ENCODE peak calls at places on chromosomes 5 and 9, in six cellular contexts. One of them, this sample, is unnamed.

GRCh38 chr5:181114844-181115778 is 15.9 kb downstream of the OR2V1 start:
- DNase-seq in C1 segment of cervical spinal cord: no peak
- DNase-seq in left ventricle myocardium superior: no peak
- DNase-seq in stimulated activated CD8-positive, alpha-beta memory T cell treated with anti-CD3 and anti-CD28 coated beads, Interleukin-7, amount 100 ng/mL, for 1 hour: no peak
- DNase-seq in stimulated activated CD4-positive, alpha-beta T cell treated with anti-CD3 and anti-CD28 coated beads, Interleukin-4, amount 100 ng/mL, for 1 hour: no peak
- DNase-seq in fibroblast of pulmonary artery: peak; percentile 8
- DNase-seq in this sample: no peak

GRCh38 chr5:178455480-178455835 is 134.7 kb downstream of the COL23A1 start:
- DNase-seq in C1 segment of cervical spinal cord: no peak
- DNase-seq in left ventricle myocardium superior: no peak
- DNase-seq in stimulated activated CD8-positive, alpha-beta memory T cell treated with anti-CD3 and anti-CD28 coated beads, Interleukin-7, amount 100 ng/mL, for 1 hour: no peak
- DNase-seq in stimulated activated CD4-positive, alpha-beta T cell treated with anti-CD3 and anti-CD28 coated beads, Interleukin-4, amount 100 ng/mL, for 1 hour: no peak
- DNase-seq in fibroblast of pulmonary artery: no peak
- DNase-seq in this sample: no peak

GRCh38 chr5:163914911-163915310 is 409.5 kb downstream of the MAT2B start:
- DNase-seq in C1 segment of cervical spinal cord: no peak
- DNase-seq in left ventricle myocardium superior: no peak
- DNase-seq in stimulated activated CD8-positive, alpha-beta memory T cell treated with anti-CD3 and anti-CD28 coated beads, Interleukin-7, amount 100 ng/mL, for 1 hour: no peak
- DNase-seq in stimulated activated CD4-positive, alpha-beta T cell treated with anti-CD3 and anti-CD28 coated beads, Interleukin-4, amount 100 ng/mL, for 1 hour: no peak
- DNase-seq in fibroblast of pulmonary artery: no peak
- DNase-seq in this sample: no peak

GRCh38 chr5:154313360-154314017 is 123.0 kb downstream of the GALNT10 start:
- DNase-seq in C1 segment of cervical spinal cord: no peak
- DNase-seq in left ventricle myocardium superior: no peak
- DNase-seq in stimulated activated CD8-positive, alpha-beta memory T cell treated with anti-CD3 and anti-CD28 coated beads, Interleukin-7, amount 100 ng/mL, for 1 hour: no peak
- DNase-seq in stimulated activated CD4-positive, alpha-beta T cell treated with anti-CD3 and anti-CD28 coated beads, Interleukin-4, amount 100 ng/mL, for 1 hour: no peak
- DNase-seq in fibroblast of pulmonary artery: no peak
- DNase-seq in this sample: no peak

GRCh38 chr9:82722556-82722955 is 340.4 kb downstream of the RASEF start:
- DNase-seq in C1 segment of cervical spinal cord: no peak
- DNase-seq in left ventricle myocardium superior: no peak
- DNase-seq in stimulated activated CD8-positive, alpha-beta memory T cell treated with anti-CD3 and anti-CD28 coated beads, Interleukin-7, amount 100 ng/mL, for 1 hour: no peak
- DNase-seq in stimulated activated CD4-positive, alpha-beta T cell treated with anti-CD3 and anti-CD28 coated beads, Interleukin-4, amount 100 ng/mL, for 1 hour: no peak
- DNase-seq in fibroblast of pulmonary artery: no peak
- DNase-seq in this sample: no peak

GRCh38 chr9:133955821-133956411 is 36.2 kb downstream of the VAV2 start:
- DNase-seq in C1 segment of cervical spinal cord: no peak
- DNase-seq in left ventricle myocardium superior: peak; percentile 39
- DNase-seq in stimulated activated CD8-positive, alpha-beta memory T cell treated with anti-CD3 and anti-CD28 coated beads, Interleukin-7, amount 100 ng/mL, for 1 hour: no peak
- DNase-seq in stimulated activated CD4-positive, alpha-beta T cell treated with anti-CD3 and anti-CD28 coated beads, Interleukin-4, amount 100 ng/mL, for 1 hour: peak; percentile 17
- DNase-seq in fibroblast of pulmonary artery: peak; percentile 49
- DNase-seq in this sample: no peak

GRCh38 chr5:43679214-43679613 is 76.2 kb downstream of the NNT start:
- DNase-seq in C1 segment of cervical spinal cord: no peak
- DNase-seq in left ventricle myocardium superior: no peak
- DNase-seq in stimulated activated CD8-positive, alpha-beta memory T cell treated with anti-CD3 and anti-CD28 coated beads, Interleukin-7, amount 100 ng/mL, for 1 hour: no peak
- DNase-seq in stimulated activated CD4-positive, alpha-beta T cell treated with anti-CD3 and anti-CD28 coated beads, Interleukin-4, amount 100 ng/mL, for 1 hour: no peak
- DNase-seq in fibroblast of pulmonary artery: no peak
- DNase-seq in this sample: no peak

GRCh38 chr9:19969721-19970120 is 180.9 kb upstream of the SLC24A2 start:
- DNase-seq in C1 segment of cervical spinal cord: no peak
- DNase-seq in left ventricle myocardium superior: no peak
- DNase-seq in stimulated activated CD8-positive, alpha-beta memory T cell treated with anti-CD3 and anti-CD28 coated beads, Interleukin-7, amount 100 ng/mL, for 1 hour: no peak
- DNase-seq in stimulated activated CD4-positive, alpha-beta T cell treated with anti-CD3 and anti-CD28 coated beads, Interleukin-4, amount 100 ng/mL, for 1 hour: no peak
- DNase-seq in fibroblast of pulmonary artery: peak; percentile 64
- DNase-seq in this sample: no peak

GRCh38 chr9:76441551-76442322 is 17.2 kb upstream of the GCNT1 start:
- DNase-seq in C1 segment of cervical spinal cord: no peak
- DNase-seq in left ventricle myocardium superior: no peak
- DNase-seq in stimulated activated CD8-positive, alpha-beta memory T cell treated with anti-CD3 and anti-CD28 coated beads, Interleukin-7, amount 100 ng/mL, for 1 hour: no peak
- DNase-seq in stimulated activated CD4-positive, alpha-beta T cell treated with anti-CD3 and anti-CD28 coated beads, Interleukin-4, amount 100 ng/mL, for 1 hour: peak; percentile 23
- DNase-seq in fibroblast of pulmonary artery: peak; percentile 38
- DNase-seq in this sample: no peak

GRCh38 chr5:110841137-110841536 is 102.3 kb downstream of the SLC25A46 start:
- DNase-seq in C1 segment of cervical spinal cord: no peak
- DNase-seq in left ventricle myocardium superior: no peak
- DNase-seq in stimulated activated CD8-positive, alpha-beta memory T cell treated with anti-CD3 and anti-CD28 coated beads, Interleukin-7, amount 100 ng/mL, for 1 hour: no peak
- DNase-seq in stimulated activated CD4-positive, alpha-beta T cell treated with anti-CD3 and anti-CD28 coated beads, Interleukin-4, amount 100 ng/mL, for 1 hour: no peak
- DNase-seq in fibroblast of pulmonary artery: no peak
- DNase-seq in this sample: no peak

GRCh38 chr5:129094924-129095797 is 612 bp downstream of the ISOC1 start:
- DNase-seq in C1 segment of cervical spinal cord: peak; percentile 69
- DNase-seq in left ventricle myocardium superior: peak; percentile 85
- DNase-seq in stimulated activated CD8-positive, alpha-beta memory T cell treated with anti-CD3 and anti-CD28 coated beads, Interleukin-7, amount 100 ng/mL, for 1 hour: peak; percentile 14
- DNase-seq in stimulated activated CD4-positive, alpha-beta T cell treated with anti-CD3 and anti-CD28 coated beads, Interleukin-4, amount 100 ng/mL, for 1 hour: no peak
- DNase-seq in fibroblast of pulmonary artery: peak; percentile 73
- DNase-seq in this sample: peak; percentile 77

GRCh38 chr5:149488645-149489306 is 62.5 kb downstream of the CSNK1A1 start:
- DNase-seq in C1 segment of cervical spinal cord: no peak
- DNase-seq in left ventricle myocardium superior: no peak
- DNase-seq in stimulated activated CD8-positive, alpha-beta memory T cell treated with anti-CD3 and anti-CD28 coated beads, Interleukin-7, amount 100 ng/mL, for 1 hour: no peak
- DNase-seq in stimulated activated CD4-positive, alpha-beta T cell treated with anti-CD3 and anti-CD28 coated beads, Interleukin-4, amount 100 ng/mL, for 1 hour: no peak
- DNase-seq in fibroblast of pulmonary artery: no peak
- DNase-seq in this sample: no peak

GRCh38 chr9:78298046-78298511 is 1.2 kb downstream of the PSAT1 start:
- DNase-seq in C1 segment of cervical spinal cord: peak; percentile 65
- DNase-seq in left ventricle myocardium superior: no peak
- DNase-seq in stimulated activated CD8-positive, alpha-beta memory T cell treated with anti-CD3 and anti-CD28 coated beads, Interleukin-7, amount 100 ng/mL, for 1 hour: no peak
- DNase-seq in stimulated activated CD4-positive, alpha-beta T cell treated with anti-CD3 and anti-CD28 coated beads, Interleukin-4, amount 100 ng/mL, for 1 hour: peak; percentile 36
- DNase-seq in fibroblast of pulmonary artery: no peak
- DNase-seq in this sample: no peak

GRCh38 chr9:4666042-4666699 is at the start of gene SPATA6L:
- DNase-seq in C1 segment of cervical spinal cord: peak; percentile 49
- DNase-seq in left ventricle myocardium superior: peak; percentile 81
- DNase-seq in stimulated activated CD8-positive, alpha-beta memory T cell treated with anti-CD3 and anti-CD28 coated beads, Interleukin-7, amount 100 ng/mL, for 1 hour: no peak
- DNase-seq in stimulated activated CD4-positive, alpha-beta T cell treated with anti-CD3 and anti-CD28 coated beads, Interleukin-4, amount 100 ng/mL, for 1 hour: peak; percentile 44
- DNase-seq in fibroblast of pulmonary artery: peak; percentile 60
- DNase-seq in this sample: peak; percentile 65

GRCh38 chr9:84327184-84327583 is 13.4 kb downstream of the SLC28A3 start:
- DNase-seq in C1 segment of cervical spinal cord: no peak
- DNase-seq in left ventricle myocardium superior: no peak
- DNase-seq in stimulated activated CD8-positive, alpha-beta memory T cell treated with anti-CD3 and anti-CD28 coated beads, Interleukin-7, amount 100 ng/mL, for 1 hour: no peak
- DNase-seq in stimulated activated CD4-positive, alpha-beta T cell treated with anti-CD3 and anti-CD28 coated beads, Interleukin-4, amount 100 ng/mL, for 1 hour: no peak
- DNase-seq in fibroblast of pulmonary artery: no peak
- DNase-seq in this sample: no peak

GRCh38 chr5:166716856-166717492 is 1574.5 kb upstream of the WWC1 start:
- DNase-seq in C1 segment of cervical spinal cord: no peak
- DNase-seq in left ventricle myocardium superior: no peak
- DNase-seq in stimulated activated CD8-positive, alpha-beta memory T cell treated with anti-CD3 and anti-CD28 coated beads, Interleukin-7, amount 100 ng/mL, for 1 hour: no peak
- DNase-seq in stimulated activated CD4-positive, alpha-beta T cell treated with anti-CD3 and anti-CD28 coated beads, Interleukin-4, amount 100 ng/mL, for 1 hour: no peak
- DNase-seq in fibroblast of pulmonary artery: no peak
- DNase-seq in this sample: no peak

GRCh38 chr9:14813336-14814020 is 90.9 kb upstream of the CER1 start:
- DNase-seq in C1 segment of cervical spinal cord: no peak
- DNase-seq in left ventricle myocardium superior: no peak
- DNase-seq in stimulated activated CD8-positive, alpha-beta memory T cell treated with anti-CD3 and anti-CD28 coated beads, Interleukin-7, amount 100 ng/mL, for 1 hour: no peak
- DNase-seq in stimulated activated CD4-positive, alpha-beta T cell treated with anti-CD3 and anti-CD28 coated beads, Interleukin-4, amount 100 ng/mL, for 1 hour: no peak
- DNase-seq in fibroblast of pulmonary artery: no peak
- DNase-seq in this sample: no peak

GRCh38 chr5:59179704-59180103 is 596.8 kb downstream of the RAB3C start:
- DNase-seq in C1 segment of cervical spinal cord: no peak
- DNase-seq in left ventricle myocardium superior: no peak
- DNase-seq in stimulated activated CD8-positive, alpha-beta memory T cell treated with anti-CD3 and anti-CD28 coated beads, Interleukin-7, amount 100 ng/mL, for 1 hour: no peak
- DNase-seq in stimulated activated CD4-positive, alpha-beta T cell treated with anti-CD3 and anti-CD28 coated beads, Interleukin-4, amount 100 ng/mL, for 1 hour: no peak
- DNase-seq in fibroblast of pulmonary artery: no peak
- DNase-seq in this sample: no peak

GRCh38 chr5:5419291-5420210 is 2.9 kb upstream of the ICE1 start:
- DNase-seq in C1 segment of cervical spinal cord: no peak
- DNase-seq in left ventricle myocardium superior: no peak
- DNase-seq in stimulated activated CD8-positive, alpha-beta memory T cell treated with anti-CD3 and anti-CD28 coated beads, Interleukin-7, amount 100 ng/mL, for 1 hour: no peak
- DNase-seq in stimulated activated CD4-positive, alpha-beta T cell treated with anti-CD3 and anti-CD28 coated beads, Interleukin-4, amount 100 ng/mL, for 1 hour: no peak
- DNase-seq in fibroblast of pulmonary artery: peak; percentile 80
- DNase-seq in this sample: no peak

GRCh38 chr5:11385251-11385900 is 518.9 kb downstream of the CTNND2 start:
- DNase-seq in C1 segment of cervical spinal cord: no peak
- DNase-seq in left ventricle myocardium superior: no peak
- DNase-seq in stimulated activated CD8-positive, alpha-beta memory T cell treated with anti-CD3 and anti-CD28 coated beads, Interleukin-7, amount 100 ng/mL, for 1 hour: no peak
- DNase-seq in stimulated activated CD4-positive, alpha-beta T cell treated with anti-CD3 and anti-CD28 coated beads, Interleukin-4, amount 100 ng/mL, for 1 hour: no peak
- DNase-seq in fibroblast of pulmonary artery: no peak
- DNase-seq in this sample: no peak

GRCh38 chr5:108451269-108451668 is 69.4 kb upstream of the FBXL17 start:
- DNase-seq in C1 segment of cervical spinal cord: no peak
- DNase-seq in left ventricle myocardium superior: no peak
- DNase-seq in stimulated activated CD8-positive, alpha-beta memory T cell treated with anti-CD3 and anti-CD28 coated beads, Interleukin-7, amount 100 ng/mL, for 1 hour: no peak
- DNase-seq in stimulated activated CD4-positive, alpha-beta T cell treated with anti-CD3 and anti-CD28 coated beads, Interleukin-4, amount 100 ng/mL, for 1 hour: no peak
- DNase-seq in fibroblast of pulmonary artery: no peak
- DNase-seq in this sample: no peak

GRCh38 chr5:6603643-6604042 is 29.2 kb downstream of the NSUN2 start:
- DNase-seq in C1 segment of cervical spinal cord: no peak
- DNase-seq in left ventricle myocardium superior: peak; percentile 79
- DNase-seq in stimulated activated CD8-positive, alpha-beta memory T cell treated with anti-CD3 and anti-CD28 coated beads, Interleukin-7, amount 100 ng/mL, for 1 hour: no peak
- DNase-seq in stimulated activated CD4-positive, alpha-beta T cell treated with anti-CD3 and anti-CD28 coated beads, Interleukin-4, amount 100 ng/mL, for 1 hour: no peak
- DNase-seq in fibroblast of pulmonary artery: no peak
- DNase-seq in this sample: no peak

GRCh38 chr9:69149321-69149807 is 24.7 kb upstream of the TJP2 start:
- DNase-seq in C1 segment of cervical spinal cord: peak; percentile 7
- DNase-seq in left ventricle myocardium superior: no peak
- DNase-seq in stimulated activated CD8-positive, alpha-beta memory T cell treated with anti-CD3 and anti-CD28 coated beads, Interleukin-7, amount 100 ng/mL, for 1 hour: no peak
- DNase-seq in stimulated activated CD4-positive, alpha-beta T cell treated with anti-CD3 and anti-CD28 coated beads, Interleukin-4, amount 100 ng/mL, for 1 hour: no peak
- DNase-seq in fibroblast of pulmonary artery: peak; percentile 84
- DNase-seq in this sample: no peak

GRCh38 chr5:42598311-42598710 is 158.3 kb upstream of the CCDC152 start:
- DNase-seq in C1 segment of cervical spinal cord: no peak
- DNase-seq in left ventricle myocardium superior: no peak
- DNase-seq in stimulated activated CD8-positive, alpha-beta memory T cell treated with anti-CD3 and anti-CD28 coated beads, Interleukin-7, amount 100 ng/mL, for 1 hour: no peak
- DNase-seq in stimulated activated CD4-positive, alpha-beta T cell treated with anti-CD3 and anti-CD28 coated beads, Interleukin-4, amount 100 ng/mL, for 1 hour: no peak
- DNase-seq in fibroblast of pulmonary artery: no peak
- DNase-seq in this sample: no peak

GRCh38 chr9:114678847-114679246 is 3.1 kb downstream of the TEX48 start:
- DNase-seq in C1 segment of cervical spinal cord: no peak
- DNase-seq in left ventricle myocardium superior: no peak
- DNase-seq in stimulated activated CD8-positive, alpha-beta memory T cell treated with anti-CD3 and anti-CD28 coated beads, Interleukin-7, amount 100 ng/mL, for 1 hour: no peak
- DNase-seq in stimulated activated CD4-positive, alpha-beta T cell treated with anti-CD3 and anti-CD28 coated beads, Interleukin-4, amount 100 ng/mL, for 1 hour: no peak
- DNase-seq in fibroblast of pulmonary artery: no peak
- DNase-seq in this sample: no peak

GRCh38 chr5:136197462-136198142 is 4.6 kb upstream of the SMIM32 start:
- DNase-seq in C1 segment of cervical spinal cord: no peak
- DNase-seq in left ventricle myocardium superior: no peak
- DNase-seq in stimulated activated CD8-positive, alpha-beta memory T cell treated with anti-CD3 and anti-CD28 coated beads, Interleukin-7, amount 100 ng/mL, for 1 hour: no peak
- DNase-seq in stimulated activated CD4-positive, alpha-beta T cell treated with anti-CD3 and anti-CD28 coated beads, Interleukin-4, amount 100 ng/mL, for 1 hour: no peak
- DNase-seq in fibroblast of pulmonary artery: no peak
- DNase-seq in this sample: no peak

GRCh38 chr9:98500337-98500919 is 208.3 kb downstream of the GABBR2 start:
- DNase-seq in C1 segment of cervical spinal cord: no peak
- DNase-seq in left ventricle myocardium superior: no peak
- DNase-seq in stimulated activated CD8-positive, alpha-beta memory T cell treated with anti-CD3 and anti-CD28 coated beads, Interleukin-7, amount 100 ng/mL, for 1 hour: no peak
- DNase-seq in stimulated activated CD4-positive, alpha-beta T cell treated with anti-CD3 and anti-CD28 coated beads, Interleukin-4, amount 100 ng/mL, for 1 hour: no peak
- DNase-seq in fibroblast of pulmonary artery: no peak
- DNase-seq in this sample: no peak

GRCh38 chr5:158431369-158432029 is 572.6 kb upstream of the CLINT1 start:
- DNase-seq in C1 segment of cervical spinal cord: no peak
- DNase-seq in left ventricle myocardium superior: no peak
- DNase-seq in stimulated activated CD8-positive, alpha-beta memory T cell treated with anti-CD3 and anti-CD28 coated beads, Interleukin-7, amount 100 ng/mL, for 1 hour: no peak
- DNase-seq in stimulated activated CD4-positive, alpha-beta T cell treated with anti-CD3 and anti-CD28 coated beads, Interleukin-4, amount 100 ng/mL, for 1 hour: no peak
- DNase-seq in fibroblast of pulmonary artery: peak; percentile 34
- DNase-seq in this sample: no peak

GRCh38 chr9:110994771-110995241 is 43.5 kb downstream of the LPAR1 start:
- DNase-seq in C1 segment of cervical spinal cord: no peak
- DNase-seq in left ventricle myocardium superior: no peak
- DNase-seq in stimulated activated CD8-positive, alpha-beta memory T cell treated with anti-CD3 and anti-CD28 coated beads, Interleukin-7, amount 100 ng/mL, for 1 hour: no peak
- DNase-seq in stimulated activated CD4-positive, alpha-beta T cell treated with anti-CD3 and anti-CD28 coated beads, Interleukin-4, amount 100 ng/mL, for 1 hour: no peak
- DNase-seq in fibroblast of pulmonary artery: no peak
- DNase-seq in this sample: no peak

GRCh38 chr9:36903541-36904435 is 130.3 kb downstream of the PAX5 start:
- DNase-seq in C1 segment of cervical spinal cord: no peak
- DNase-seq in left ventricle myocardium superior: no peak
- DNase-seq in stimulated activated CD8-positive, alpha-beta memory T cell treated with anti-CD3 and anti-CD28 coated beads, Interleukin-7, amount 100 ng/mL, for 1 hour: no peak
- DNase-seq in stimulated activated CD4-positive, alpha-beta T cell treated with anti-CD3 and anti-CD28 coated beads, Interleukin-4, amount 100 ng/mL, for 1 hour: peak; percentile 6
- DNase-seq in fibroblast of pulmonary artery: peak; percentile 87
- DNase-seq in this sample: no peak

GRCh38 chr5:88882321-88883038 is 504 bp downstream of the MEF2C start:
- DNase-seq in C1 segment of cervical spinal cord: peak; percentile 19
- DNase-seq in left ventricle myocardium superior: no peak
- DNase-seq in stimulated activated CD8-positive, alpha-beta memory T cell treated with anti-CD3 and anti-CD28 coated beads, Interleukin-7, amount 100 ng/mL, for 1 hour: no peak
- DNase-seq in stimulated activated CD4-positive, alpha-beta T cell treated with anti-CD3 and anti-CD28 coated beads, Interleukin-4, amount 100 ng/mL, for 1 hour: no peak
- DNase-seq in fibroblast of pulmonary artery: peak; percentile 29
- DNase-seq in this sample: no peak

GRCh38 chr5:120447706-120448239 is 16.3 kb upstream of the PRR16 start:
- DNase-seq in C1 segment of cervical spinal cord: no peak
- DNase-seq in left ventricle myocardium superior: no peak
- DNase-seq in stimulated activated CD8-positive, alpha-beta memory T cell treated with anti-CD3 and anti-CD28 coated beads, Interleukin-7, amount 100 ng/mL, for 1 hour: no peak
- DNase-seq in stimulated activated CD4-positive, alpha-beta T cell treated with anti-CD3 and anti-CD28 coated beads, Interleukin-4, amount 100 ng/mL, for 1 hour: no peak
- DNase-seq in fibroblast of pulmonary artery: no peak
- DNase-seq in this sample: no peak

GRCh38 chr9:114787781-114788498 is 17.9 kb downstream of the TNFSF15 start:
- DNase-seq in C1 segment of cervical spinal cord: no peak
- DNase-seq in left ventricle myocardium superior: no peak
- DNase-seq in stimulated activated CD8-positive, alpha-beta memory T cell treated with anti-CD3 and anti-CD28 coated beads, Interleukin-7, amount 100 ng/mL, for 1 hour: no peak
- DNase-seq in stimulated activated CD4-positive, alpha-beta T cell treated with anti-CD3 and anti-CD28 coated beads, Interleukin-4, amount 100 ng/mL, for 1 hour: no peak
- DNase-seq in fibroblast of pulmonary artery: no peak
- DNase-seq in this sample: no peak

GRCh38 chr9:137813651-137814415 is 63.7 kb upstream of the CACNA1B start:
- DNase-seq in C1 segment of cervical spinal cord: no peak
- DNase-seq in left ventricle myocardium superior: no peak
- DNase-seq in stimulated activated CD8-positive, alpha-beta memory T cell treated with anti-CD3 and anti-CD28 coated beads, Interleukin-7, amount 100 ng/mL, for 1 hour: no peak
- DNase-seq in stimulated activated CD4-positive, alpha-beta T cell treated with anti-CD3 and anti-CD28 coated beads, Interleukin-4, amount 100 ng/mL, for 1 hour: no peak
- DNase-seq in fibroblast of pulmonary artery: no peak
- DNase-seq in this sample: no peak

GRCh38 chr5:151159649-151160373 is 2.2 kb upstream of the ANXA6 start:
- DNase-seq in C1 segment of cervical spinal cord: no peak
- DNase-seq in left ventricle myocardium superior: no peak
- DNase-seq in stimulated activated CD8-positive, alpha-beta memory T cell treated with anti-CD3 and anti-CD28 coated beads, Interleukin-7, amount 100 ng/mL, for 1 hour: no peak
- DNase-seq in stimulated activated CD4-positive, alpha-beta T cell treated with anti-CD3 and anti-CD28 coated beads, Interleukin-4, amount 100 ng/mL, for 1 hour: no peak
- DNase-seq in fibroblast of pulmonary artery: no peak
- DNase-seq in this sample: no peak

GRCh38 chr5:892390-893136 is at the start of the genes BRD9 and TRIP13:
- DNase-seq in C1 segment of cervical spinal cord: peak; percentile 66
- DNase-seq in left ventricle myocardium superior: peak; percentile 92
- DNase-seq in stimulated activated CD8-positive, alpha-beta memory T cell treated with anti-CD3 and anti-CD28 coated beads, Interleukin-7, amount 100 ng/mL, for 1 hour: peak; percentile 63
- DNase-seq in stimulated activated CD4-positive, alpha-beta T cell treated with anti-CD3 and anti-CD28 coated beads, Interleukin-4, amount 100 ng/mL, for 1 hour: peak; percentile 86
- DNase-seq in fibroblast of pulmonary artery: peak; percentile 69
- DNase-seq in this sample: peak; percentile 88

GRCh38 chr5:103385722-103386121 is 127.2 kb downstream of the MACIR start:
- DNase-seq in C1 segment of cervical spinal cord: no peak
- DNase-seq in left ventricle myocardium superior: no peak
- DNase-seq in stimulated activated CD8-positive, alpha-beta memory T cell treated with anti-CD3 and anti-CD28 coated beads, Interleukin-7, amount 100 ng/mL, for 1 hour: no peak
- DNase-seq in stimulated activated CD4-positive, alpha-beta T cell treated with anti-CD3 and anti-CD28 coated beads, Interleukin-4, amount 100 ng/mL, for 1 hour: no peak
- DNase-seq in fibroblast of pulmonary artery: no peak
- DNase-seq in this sample: no peak

GRCh38 chr5:142959683-142960308 is 189.6 kb downstream of the ARHGAP26 start:
- DNase-seq in C1 segment of cervical spinal cord: no peak
- DNase-seq in left ventricle myocardium superior: no peak
- DNase-seq in stimulated activated CD8-positive, alpha-beta memory T cell treated with anti-CD3 and anti-CD28 coated beads, Interleukin-7, amount 100 ng/mL, for 1 hour: no peak
- DNase-seq in stimulated activated CD4-positive, alpha-beta T cell treated with anti-CD3 and anti-CD28 coated beads, Interleukin-4, amount 100 ng/mL, for 1 hour: no peak
- DNase-seq in fibroblast of pulmonary artery: no peak
- DNase-seq in this sample: no peak

GRCh38 chr9:123601828-123602227 is 245.8 kb downstream of the CRB2 start:
- DNase-seq in C1 segment of cervical spinal cord: no peak
- DNase-seq in left ventricle myocardium superior: no peak
- DNase-seq in stimulated activated CD8-positive, alpha-beta memory T cell treated with anti-CD3 and anti-CD28 coated beads, Interleukin-7, amount 100 ng/mL, for 1 hour: no peak
- DNase-seq in stimulated activated CD4-positive, alpha-beta T cell treated with anti-CD3 and anti-CD28 coated beads, Interleukin-4, amount 100 ng/mL, for 1 hour: no peak
- DNase-seq in fibroblast of pulmonary artery: no peak
- DNase-seq in this sample: no peak

GRCh38 chr9:85040141-85040540 is 370.6 kb downstream of the NTRK2 start:
- DNase-seq in C1 segment of cervical spinal cord: peak; percentile 45
- DNase-seq in left ventricle myocardium superior: no peak
- DNase-seq in stimulated activated CD8-positive, alpha-beta memory T cell treated with anti-CD3 and anti-CD28 coated beads, Interleukin-7, amount 100 ng/mL, for 1 hour: no peak
- DNase-seq in stimulated activated CD4-positive, alpha-beta T cell treated with anti-CD3 and anti-CD28 coated beads, Interleukin-4, amount 100 ng/mL, for 1 hour: no peak
- DNase-seq in fibroblast of pulmonary artery: no peak
- DNase-seq in this sample: no peak